ENCODE peak calls at places on chromosomes 3 and 15, in ten cellular contexts. One of them, this sample, is unnamed. For H3K9me3, the result is how much of the 10 kb centered on the place peaks cover.

GRCh38 chr3:170425491-170426239 is 7.0 kb downstream of the CLDN11 start:
- DNase-seq in CD8-positive, alpha-beta memory T cell: no peak
- DNase-seq in WERI-Rb-1: no peak
- DNase-seq in testis: peak
- DNase-seq in Karpas-422: no peak
- DNase-seq in prostate gland: no peak
- DNase-seq in ovary: no peak
- DNase-seq in left ventricle myocardium inferior: no peak
- DNase-seq in aorta: no peak
- DNase-seq in fibroblast of lung: no peak
- DNase-seq in this sample: no peak

GRCh38 chr3:70811880-70812279 is 499.4 kb upstream of the MDFIC2 start:
- DNase-seq in Karpas-422: no peak
- DNase-seq in prostate gland: no peak
- DNase-seq in fibroblast of lung: peak
- DNase-seq in aorta: no peak
- DNase-seq in left ventricle myocardium inferior: no peak
- DNase-seq in testis: no peak
- DNase-seq in WERI-Rb-1: no peak
- DNase-seq in CD8-positive, alpha-beta memory T cell: no peak
- DNase-seq in ovary: no peak
- DNase-seq in this sample: peak

GRCh38 chr3:155362808-155363689 is 69.6 kb upstream of the STRIT1 start:
- DNase-seq in left ventricle myocardium inferior: no peak
- DNase-seq in fibroblast of lung: peak
- DNase-seq in Karpas-422: no peak
- DNase-seq in testis: no peak
- DNase-seq in prostate gland: no peak
- DNase-seq in WERI-Rb-1: no peak
- DNase-seq in ovary: no peak
- DNase-seq in CD8-positive, alpha-beta memory T cell: no peak
- DNase-seq in aorta: no peak
- DNase-seq in this sample: no peak

GRCh38 chr3:107969994-107970896 is 120.6 kb downstream of the CD47 start:
- DNase-seq in CD8-positive, alpha-beta memory T cell: no peak
- DNase-seq in fibroblast of lung: peak
- DNase-seq in testis: no peak
- DNase-seq in prostate gland: peak
- DNase-seq in left ventricle myocardium inferior: no peak
- DNase-seq in Karpas-422: peak
- DNase-seq in ovary: no peak
- DNase-seq in aorta: no peak
- DNase-seq in WERI-Rb-1: no peak
- DNase-seq in this sample: no peak

GRCh38 chr3:53092942-53093341 is 37.3 kb downstream of the RFT1 start:
- DNase-seq in WERI-Rb-1: no peak
- DNase-seq in ovary: peak
- DNase-seq in fibroblast of lung: no peak
- DNase-seq in CD8-positive, alpha-beta memory T cell: no peak
- DNase-seq in testis: no peak
- DNase-seq in aorta: no peak
- DNase-seq in left ventricle myocardium inferior: no peak
- DNase-seq in prostate gland: no peak
- DNase-seq in Karpas-422: no peak
- DNase-seq in this sample: no peak

GRCh38 chr15:76169013-76169412 is 109.2 kb downstream of the TMEM266 start:
- DNase-seq in testis: no peak
- DNase-seq in ovary: no peak
- DNase-seq in WERI-Rb-1: peak
- DNase-seq in CD8-positive, alpha-beta memory T cell: no peak
- DNase-seq in left ventricle myocardium inferior: no peak
- DNase-seq in aorta: no peak
- DNase-seq in fibroblast of lung: no peak
- DNase-seq in prostate gland: no peak
- DNase-seq in Karpas-422: peak
- DNase-seq in this sample: no peak

GRCh38 chr15:66921319-66921718 is 144.1 kb upstream of the SMAD3 start:
- DNase-seq in fibroblast of lung: no peak
- DNase-seq in left ventricle myocardium inferior: no peak
- DNase-seq in ovary: no peak
- DNase-seq in WERI-Rb-1: no peak
- DNase-seq in prostate gland: no peak
- DNase-seq in testis: peak
- DNase-seq in Karpas-422: no peak
- DNase-seq in aorta: no peak
- DNase-seq in CD8-positive, alpha-beta memory T cell: no peak
- DNase-seq in this sample: peak

GRCh38 chr3:105598047-105598796 is 231.5 kb downstream of the ALCAM start:
- DNase-seq in left ventricle myocardium inferior: no peak
- DNase-seq in aorta: no peak
- DNase-seq in fibroblast of lung: peak
- DNase-seq in WERI-Rb-1: no peak
- DNase-seq in Karpas-422: no peak
- DNase-seq in CD8-positive, alpha-beta memory T cell: no peak
- DNase-seq in prostate gland: no peak
- DNase-seq in ovary: no peak
- DNase-seq in testis: no peak
- DNase-seq in this sample: no peak

GRCh38 chr15:23033979-23034378 is 5.4 kb downstream of the TUBGCP5 start:
- DNase-seq in fibroblast of lung: no peak
- DNase-seq in prostate gland: no peak
- DNase-seq in testis: no peak
- DNase-seq in CD8-positive, alpha-beta memory T cell: no peak
- DNase-seq in aorta: no peak
- DNase-seq in Karpas-422: peak
- DNase-seq in ovary: no peak
- DNase-seq in WERI-Rb-1: no peak
- DNase-seq in left ventricle myocardium inferior: no peak
- DNase-seq in this sample: no peak

GRCh38 chr3:174355505-174355904 is 503.6 kb upstream of the NAALADL2 start:
- DNase-seq in ovary: no peak
- DNase-seq in aorta: no peak
- DNase-seq in fibroblast of lung: no peak
- DNase-seq in CD8-positive, alpha-beta memory T cell: no peak
- DNase-seq in prostate gland: no peak
- DNase-seq in testis: no peak
- DNase-seq in Karpas-422: no peak
- DNase-seq in left ventricle myocardium inferior: no peak
- DNase-seq in WERI-Rb-1: no peak
- DNase-seq in this sample: no peak

GRCh38 chr3:142168514-142168913 is 19.2 kb upstream of the TFDP2 start:
- DNase-seq in WERI-Rb-1: no peak
- DNase-seq in left ventricle myocardium inferior: no peak
- DNase-seq in ovary: no peak
- DNase-seq in fibroblast of lung: no peak
- DNase-seq in CD8-positive, alpha-beta memory T cell: no peak
- DNase-seq in Karpas-422: no peak
- DNase-seq in aorta: no peak
- DNase-seq in testis: no peak
- DNase-seq in prostate gland: no peak
- DNase-seq in this sample: no peak

GRCh38 chr3:89859738-89860137 is 752.3 kb downstream of the EPHA3 start:
- DNase-seq in Karpas-422: no peak
- DNase-seq in WERI-Rb-1: no peak
- DNase-seq in aorta: no peak
- DNase-seq in CD8-positive, alpha-beta memory T cell: no peak
- DNase-seq in testis: no peak
- DNase-seq in fibroblast of lung: no peak
- DNase-seq in prostate gland: no peak
- DNase-seq in ovary: no peak
- DNase-seq in left ventricle myocardium inferior: no peak
- DNase-seq in this sample: no peak

GRCh38 chr15:25437751-25438600 is 848 bp downstream of the UBE3A start:
- DNase-seq in aorta: peak
- DNase-seq in Karpas-422: peak
- DNase-seq in left ventricle myocardium inferior: peak
- DNase-seq in fibroblast of lung: peak
- DNase-seq in testis: peak
- DNase-seq in ovary: peak
- DNase-seq in WERI-Rb-1: peak
- DNase-seq in prostate gland: peak
- DNase-seq in CD8-positive, alpha-beta memory T cell: peak
- DNase-seq in this sample: peak

GRCh38 chr3:129687586-129688125 is 81.2 kb upstream of the PLXND1 start:
- DNase-seq in fibroblast of lung: peak
- DNase-seq in WERI-Rb-1: no peak
- DNase-seq in aorta: no peak
- DNase-seq in left ventricle myocardium inferior: no peak
- DNase-seq in testis: no peak
- DNase-seq in CD8-positive, alpha-beta memory T cell: no peak
- DNase-seq in prostate gland: no peak
- DNase-seq in Karpas-422: no peak
- DNase-seq in ovary: no peak
- DNase-seq in this sample: no peak

GRCh38 chr3:35224571-35225280 is 414.6 kb upstream of the ARPP21 start:
- DNase-seq in ovary: no peak
- DNase-seq in prostate gland: no peak
- DNase-seq in testis: no peak
- DNase-seq in WERI-Rb-1: no peak
- DNase-seq in Karpas-422: no peak
- DNase-seq in left ventricle myocardium inferior: no peak
- DNase-seq in CD8-positive, alpha-beta memory T cell: no peak
- DNase-seq in fibroblast of lung: peak
- DNase-seq in aorta: no peak
- DNase-seq in this sample: no peak

DNA sequence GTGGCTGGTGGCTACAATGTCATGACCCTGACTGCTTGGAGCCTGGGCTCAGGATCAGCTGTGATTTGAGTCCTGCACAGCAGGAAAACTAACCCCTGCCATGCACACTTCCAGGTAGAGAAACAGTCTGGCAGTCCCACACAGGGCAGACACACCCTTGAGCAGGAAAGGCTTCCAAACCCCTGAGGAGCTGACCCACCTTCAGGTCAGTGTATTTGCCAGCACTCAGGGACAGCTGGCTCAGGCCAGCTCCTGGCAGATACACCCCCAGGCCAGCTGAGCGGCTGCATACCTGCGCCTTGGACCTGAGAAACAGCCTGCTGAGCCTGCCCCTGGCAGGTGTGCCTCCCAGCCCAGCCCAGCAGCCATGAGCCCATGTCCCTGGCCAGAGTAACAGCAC is 22.2 kb upstream of the CDAN1 start:
- DNase-seq in CD8-positive, alpha-beta memory T cell: no peak
- DNase-seq in fibroblast of lung: no peak
- DNase-seq in Karpas-422: no peak
- DNase-seq in testis: no peak
- DNase-seq in left ventricle myocardium inferior: no peak
- DNase-seq in prostate gland: no peak
- DNase-seq in ovary: no peak
- DNase-seq in aorta: no peak
- DNase-seq in WERI-Rb-1: no peak
- DNase-seq in this sample: no peak
- H3K9me3 ChIP-seq in CD8-positive, alpha-beta memory T cell: under half
- H3K9me3 ChIP-seq in fibroblast of lung: under half
- H3K9me3 ChIP-seq in Karpas-422: under half
- H3K9me3 ChIP-seq in testis: under half
- H3K9me3 ChIP-seq in left ventricle myocardium inferior: under half
- H3K9me3 ChIP-seq in prostate gland: under half
- H3K9me3 ChIP-seq in ovary: under half
- H3K9me3 ChIP-seq in aorta: under half
- H3K9me3 ChIP-seq in WERI-Rb-1: under half
- H3K9me3 ChIP-seq in this sample: under half

DNA sequence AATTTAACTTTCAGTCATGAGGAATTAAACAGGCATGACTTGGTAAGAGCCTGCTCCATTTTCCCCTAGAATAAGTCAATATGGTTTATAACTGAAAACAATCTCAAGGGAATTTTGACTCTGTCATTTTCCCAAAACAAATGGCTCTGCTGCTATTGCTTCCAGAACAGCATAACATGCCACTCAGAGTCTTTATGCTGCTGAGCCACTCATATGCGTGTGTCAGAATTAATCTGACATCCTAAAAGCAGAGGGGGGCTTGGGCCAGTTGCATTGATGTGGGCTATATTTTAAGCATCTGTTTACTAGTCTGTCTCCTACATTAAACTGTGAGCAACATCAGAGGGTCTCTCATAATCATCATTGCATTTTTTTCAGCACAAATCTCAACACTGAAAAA is 111.1 kb upstream of the ABI3BP start:
- DNase-seq in prostate gland: no peak
- DNase-seq in aorta: no peak
- DNase-seq in CD8-positive, alpha-beta memory T cell: no peak
- DNase-seq in testis: no peak
- DNase-seq in ovary: no peak
- DNase-seq in fibroblast of lung: no peak
- DNase-seq in WERI-Rb-1: no peak
- DNase-seq in left ventricle myocardium inferior: no peak
- DNase-seq in Karpas-422: no peak
- DNase-seq in this sample: no peak
- H3K9me3 ChIP-seq in prostate gland: under half
- H3K9me3 ChIP-seq in aorta: under half
- H3K9me3 ChIP-seq in CD8-positive, alpha-beta memory T cell: under half
- H3K9me3 ChIP-seq in testis: under half
- H3K9me3 ChIP-seq in ovary: under half
- H3K9me3 ChIP-seq in fibroblast of lung: under half
- H3K9me3 ChIP-seq in WERI-Rb-1: under half
- H3K9me3 ChIP-seq in left ventricle myocardium inferior: under half
- H3K9me3 ChIP-seq in Karpas-422: under half
- H3K9me3 ChIP-seq in this sample: under half

GRCh38 chr15:20652914-20653313 is 111.3 kb upstream of the GOLGA6L6 start:
- DNase-seq in WERI-Rb-1: no peak
- DNase-seq in prostate gland: no peak
- DNase-seq in fibroblast of lung: no peak
- DNase-seq in aorta: no peak
- DNase-seq in testis: no peak
- DNase-seq in ovary: no peak
- DNase-seq in Karpas-422: no peak
- DNase-seq in left ventricle myocardium inferior: no peak
- DNase-seq in CD8-positive, alpha-beta memory T cell: no peak
- DNase-seq in this sample: no peak
- H3K9me3 ChIP-seq in WERI-Rb-1: under half
- H3K9me3 ChIP-seq in prostate gland: under half
- H3K9me3 ChIP-seq in fibroblast of lung: under half
- H3K9me3 ChIP-seq in aorta: under half
- H3K9me3 ChIP-seq in testis: under half
- H3K9me3 ChIP-seq in ovary: under half
- H3K9me3 ChIP-seq in Karpas-422: under half
- H3K9me3 ChIP-seq in left ventricle myocardium inferior: under half
- H3K9me3 ChIP-seq in CD8-positive, alpha-beta memory T cell: under half
- H3K9me3 ChIP-seq in this sample: under half

DNA sequence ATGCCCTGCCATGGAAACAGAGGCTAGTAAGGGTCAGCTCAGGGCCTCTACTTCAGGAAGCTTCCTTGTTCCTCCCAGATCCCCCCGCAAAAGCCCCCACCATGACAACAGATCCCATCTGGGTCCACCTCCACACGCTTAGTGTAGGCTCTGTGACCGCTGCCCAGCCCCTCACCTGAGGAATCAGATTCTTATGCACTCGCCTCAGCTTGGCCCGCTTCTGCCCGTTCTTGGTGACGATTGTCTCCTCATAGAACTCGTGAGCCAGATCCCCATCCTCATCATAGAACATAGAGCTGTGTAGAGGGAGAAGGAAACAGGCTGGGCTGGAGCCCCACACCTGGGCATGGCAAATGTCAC is 1.9 kb downstream of the TUSC2 start:
- DNase-seq in fibroblast of lung: no peak
- DNase-seq in aorta: no peak
- DNase-seq in Karpas-422: no peak
- DNase-seq in CD8-positive, alpha-beta memory T cell: no peak
- DNase-seq in left ventricle myocardium inferior: no peak
- DNase-seq in WERI-Rb-1: no peak
- DNase-seq in testis: no peak
- DNase-seq in prostate gland: no peak
- DNase-seq in ovary: no peak
- DNase-seq in this sample: peak
- H3K9me3 ChIP-seq in fibroblast of lung: under half
- H3K9me3 ChIP-seq in aorta: under half
- H3K9me3 ChIP-seq in Karpas-422: under half
- H3K9me3 ChIP-seq in CD8-positive, alpha-beta memory T cell: under half
- H3K9me3 ChIP-seq in left ventricle myocardium inferior: under half
- H3K9me3 ChIP-seq in WERI-Rb-1: under half
- H3K9me3 ChIP-seq in testis: under half
- H3K9me3 ChIP-seq in prostate gland: under half
- H3K9me3 ChIP-seq in ovary: under half
- H3K9me3 ChIP-seq in this sample: under half